ENCODE peak calls at places on chromosomes 16 and 17, in nine cellular contexts. One of them, this sample, is unnamed.

GRCh38 chr17:55769625-55770000 is 18.8 kb downstream of the PCTP start:
- DNase-seq in colonic mucosa: no peak
- DNase-seq in adipocyte: peak
- DNase-seq in stimulated activated CD4-positive, alpha-beta T cell treated with anti-CD3 and anti-CD28 coated beads, Interleukin-12 subunit alpha, Interleukin-12 subunit beta, amount 100 ng/mL, for 48 hours: no peak
- DNase-seq in NCI-H1930: no peak
- DNase-seq in activated CD4-positive, alpha-beta T cell treated with anti-CD3 and anti-CD28 coated beads, Interleukin-2, amount 50 U/mL, for 48 hours: no peak
- DNase-seq in NCI-H2029: no peak
- DNase-seq in EL: peak
- DNase-seq in stimulated activated CD8-positive, alpha-beta memory T cell treated with anti-CD3 and anti-CD28 coated beads, Interleukin-4, amount 100 ng/mL, for 4 hours: no peak
- DNase-seq in this sample: peak

GRCh38 chr17:72525225-72525988 is 404.6 kb downstream of the SOX9 start:
- DNase-seq in colonic mucosa: peak
- DNase-seq in NCI-H1930: no peak
- DNase-seq in activated CD4-positive, alpha-beta T cell treated with anti-CD3 and anti-CD28 coated beads, Interleukin-2, amount 50 U/mL, for 48 hours: no peak
- DNase-seq in stimulated activated CD4-positive, alpha-beta T cell treated with anti-CD3 and anti-CD28 coated beads, Interleukin-12 subunit alpha, Interleukin-12 subunit beta, amount 100 ng/mL, for 48 hours: no peak
- DNase-seq in stimulated activated CD8-positive, alpha-beta memory T cell treated with anti-CD3 and anti-CD28 coated beads, Interleukin-4, amount 100 ng/mL, for 4 hours: no peak
- DNase-seq in EL: no peak
- DNase-seq in adipocyte: no peak
- DNase-seq in NCI-H2029: no peak
- DNase-seq in this sample: no peak

GRCh38 chr17:55456307-55457240 is 34.9 kb upstream of the MMD start:
- DNase-seq in adipocyte: no peak
- DNase-seq in activated CD4-positive, alpha-beta T cell treated with anti-CD3 and anti-CD28 coated beads, Interleukin-2, amount 50 U/mL, for 48 hours: no peak
- DNase-seq in EL: no peak
- DNase-seq in NCI-H2029: no peak
- DNase-seq in stimulated activated CD8-positive, alpha-beta memory T cell treated with anti-CD3 and anti-CD28 coated beads, Interleukin-4, amount 100 ng/mL, for 4 hours: no peak
- DNase-seq in colonic mucosa: no peak
- DNase-seq in NCI-H1930: no peak
- DNase-seq in stimulated activated CD4-positive, alpha-beta T cell treated with anti-CD3 and anti-CD28 coated beads, Interleukin-12 subunit alpha, Interleukin-12 subunit beta, amount 100 ng/mL, for 48 hours: no peak
- DNase-seq in this sample: no peak

GRCh38 chr17:17343896-17344506 is 40.8 kb downstream of the NT5M start:
- DNase-seq in NCI-H1930: no peak
- DNase-seq in stimulated activated CD4-positive, alpha-beta T cell treated with anti-CD3 and anti-CD28 coated beads, Interleukin-12 subunit alpha, Interleukin-12 subunit beta, amount 100 ng/mL, for 48 hours: no peak
- DNase-seq in adipocyte: no peak
- DNase-seq in activated CD4-positive, alpha-beta T cell treated with anti-CD3 and anti-CD28 coated beads, Interleukin-2, amount 50 U/mL, for 48 hours: no peak
- DNase-seq in colonic mucosa: no peak
- DNase-seq in EL: no peak
- DNase-seq in stimulated activated CD8-positive, alpha-beta memory T cell treated with anti-CD3 and anti-CD28 coated beads, Interleukin-4, amount 100 ng/mL, for 4 hours: no peak
- DNase-seq in NCI-H2029: no peak
- DNase-seq in this sample: no peak

GRCh38 chr16:26569793-26570192 is 496.9 kb upstream of the C16orf82 start:
- DNase-seq in EL: no peak
- DNase-seq in stimulated activated CD8-positive, alpha-beta memory T cell treated with anti-CD3 and anti-CD28 coated beads, Interleukin-4, amount 100 ng/mL, for 4 hours: no peak
- DNase-seq in NCI-H1930: no peak
- DNase-seq in stimulated activated CD4-positive, alpha-beta T cell treated with anti-CD3 and anti-CD28 coated beads, Interleukin-12 subunit alpha, Interleukin-12 subunit beta, amount 100 ng/mL, for 48 hours: no peak
- DNase-seq in colonic mucosa: no peak
- DNase-seq in adipocyte: no peak
- DNase-seq in activated CD4-positive, alpha-beta T cell treated with anti-CD3 and anti-CD28 coated beads, Interleukin-2, amount 50 U/mL, for 48 hours: no peak
- DNase-seq in NCI-H2029: peak
- DNase-seq in this sample: no peak

GRCh38 chr16:600781-601180 is 10.9 kb downstream of the RAB40C start:
- DNase-seq in adipocyte: peak
- DNase-seq in NCI-H2029: no peak
- DNase-seq in EL: no peak
- DNase-seq in stimulated activated CD4-positive, alpha-beta T cell treated with anti-CD3 and anti-CD28 coated beads, Interleukin-12 subunit alpha, Interleukin-12 subunit beta, amount 100 ng/mL, for 48 hours: no peak
- DNase-seq in colonic mucosa: no peak
- DNase-seq in activated CD4-positive, alpha-beta T cell treated with anti-CD3 and anti-CD28 coated beads, Interleukin-2, amount 50 U/mL, for 48 hours: no peak
- DNase-seq in stimulated activated CD8-positive, alpha-beta memory T cell treated with anti-CD3 and anti-CD28 coated beads, Interleukin-4, amount 100 ng/mL, for 4 hours: no peak
- DNase-seq in NCI-H1930: no peak
- DNase-seq in this sample: no peak

GRCh38 chr17:32483451-32484019 is 3.3 kb upstream of the CDK5R1 start:
- DNase-seq in stimulated activated CD8-positive, alpha-beta memory T cell treated with anti-CD3 and anti-CD28 coated beads, Interleukin-4, amount 100 ng/mL, for 4 hours: no peak
- DNase-seq in NCI-H2029: peak
- DNase-seq in stimulated activated CD4-positive, alpha-beta T cell treated with anti-CD3 and anti-CD28 coated beads, Interleukin-12 subunit alpha, Interleukin-12 subunit beta, amount 100 ng/mL, for 48 hours: no peak
- DNase-seq in colonic mucosa: peak
- DNase-seq in NCI-H1930: peak
- DNase-seq in adipocyte: peak
- DNase-seq in activated CD4-positive, alpha-beta T cell treated with anti-CD3 and anti-CD28 coated beads, Interleukin-2, amount 50 U/mL, for 48 hours: peak
- DNase-seq in EL: peak
- DNase-seq in this sample: peak

GRCh38 chr16:569445-570254 is at the start of gene PIGQ:
- DNase-seq in EL: peak
- DNase-seq in stimulated activated CD4-positive, alpha-beta T cell treated with anti-CD3 and anti-CD28 coated beads, Interleukin-12 subunit alpha, Interleukin-12 subunit beta, amount 100 ng/mL, for 48 hours: peak
- DNase-seq in activated CD4-positive, alpha-beta T cell treated with anti-CD3 and anti-CD28 coated beads, Interleukin-2, amount 50 U/mL, for 48 hours: peak
- DNase-seq in stimulated activated CD8-positive, alpha-beta memory T cell treated with anti-CD3 and anti-CD28 coated beads, Interleukin-4, amount 100 ng/mL, for 4 hours: peak
- DNase-seq in NCI-H2029: no peak
- DNase-seq in NCI-H1930: no peak
- DNase-seq in adipocyte: peak
- DNase-seq in colonic mucosa: peak
- DNase-seq in this sample: peak

GRCh38 chr17:79965806-79966205 is 69.9 kb downstream of the TBC1D16 start:
- DNase-seq in NCI-H2029: peak
- DNase-seq in adipocyte: no peak
- DNase-seq in stimulated activated CD4-positive, alpha-beta T cell treated with anti-CD3 and anti-CD28 coated beads, Interleukin-12 subunit alpha, Interleukin-12 subunit beta, amount 100 ng/mL, for 48 hours: no peak
- DNase-seq in colonic mucosa: no peak
- DNase-seq in EL: no peak
- DNase-seq in NCI-H1930: no peak
- DNase-seq in stimulated activated CD8-positive, alpha-beta memory T cell treated with anti-CD3 and anti-CD28 coated beads, Interleukin-4, amount 100 ng/mL, for 4 hours: no peak
- DNase-seq in activated CD4-positive, alpha-beta T cell treated with anti-CD3 and anti-CD28 coated beads, Interleukin-2, amount 50 U/mL, for 48 hours: no peak
- DNase-seq in this sample: no peak

GRCh38 chr17:81650951-81651350 is 5.4 kb downstream of the PDE6G start:
- DNase-seq in stimulated activated CD4-positive, alpha-beta T cell treated with anti-CD3 and anti-CD28 coated beads, Interleukin-12 subunit alpha, Interleukin-12 subunit beta, amount 100 ng/mL, for 48 hours: no peak
- DNase-seq in NCI-H1930: no peak
- DNase-seq in colonic mucosa: no peak
- DNase-seq in NCI-H2029: no peak
- DNase-seq in stimulated activated CD8-positive, alpha-beta memory T cell treated with anti-CD3 and anti-CD28 coated beads, Interleukin-4, amount 100 ng/mL, for 4 hours: no peak
- DNase-seq in EL: no peak
- DNase-seq in adipocyte: no peak
- DNase-seq in activated CD4-positive, alpha-beta T cell treated with anti-CD3 and anti-CD28 coated beads, Interleukin-2, amount 50 U/mL, for 48 hours: no peak
- DNase-seq in this sample: no peak

GRCh38 chr16:82157836-82158235 is 12.2 kb downstream of the MPHOSPH6 start:
- DNase-seq in activated CD4-positive, alpha-beta T cell treated with anti-CD3 and anti-CD28 coated beads, Interleukin-2, amount 50 U/mL, for 48 hours: no peak
- DNase-seq in adipocyte: peak
- DNase-seq in NCI-H1930: no peak
- DNase-seq in stimulated activated CD4-positive, alpha-beta T cell treated with anti-CD3 and anti-CD28 coated beads, Interleukin-12 subunit alpha, Interleukin-12 subunit beta, amount 100 ng/mL, for 48 hours: no peak
- DNase-seq in NCI-H2029: no peak
- DNase-seq in stimulated activated CD8-positive, alpha-beta memory T cell treated with anti-CD3 and anti-CD28 coated beads, Interleukin-4, amount 100 ng/mL, for 4 hours: no peak
- DNase-seq in EL: no peak
- DNase-seq in colonic mucosa: no peak
- DNase-seq in this sample: no peak

GRCh38 chr16:87411375-87412271 is 19.5 kb downstream of the MAP1LC3B start:
- DNase-seq in NCI-H1930: no peak
- DNase-seq in NCI-H2029: no peak
- DNase-seq in adipocyte: no peak
- DNase-seq in EL: no peak
- DNase-seq in stimulated activated CD8-positive, alpha-beta memory T cell treated with anti-CD3 and anti-CD28 coated beads, Interleukin-4, amount 100 ng/mL, for 4 hours: no peak
- DNase-seq in activated CD4-positive, alpha-beta T cell treated with anti-CD3 and anti-CD28 coated beads, Interleukin-2, amount 50 U/mL, for 48 hours: no peak
- DNase-seq in colonic mucosa: no peak
- DNase-seq in stimulated activated CD4-positive, alpha-beta T cell treated with anti-CD3 and anti-CD28 coated beads, Interleukin-12 subunit alpha, Interleukin-12 subunit beta, amount 100 ng/mL, for 48 hours: no peak
- DNase-seq in this sample: no peak

GRCh38 chr16:6031102-6031501 is 933.5 kb upstream of the EEF2KMT start:
- DNase-seq in activated CD4-positive, alpha-beta T cell treated with anti-CD3 and anti-CD28 coated beads, Interleukin-2, amount 50 U/mL, for 48 hours: no peak
- DNase-seq in stimulated activated CD8-positive, alpha-beta memory T cell treated with anti-CD3 and anti-CD28 coated beads, Interleukin-4, amount 100 ng/mL, for 4 hours: no peak
- DNase-seq in adipocyte: no peak
- DNase-seq in colonic mucosa: no peak
- DNase-seq in EL: no peak
- DNase-seq in NCI-H2029: no peak
- DNase-seq in stimulated activated CD4-positive, alpha-beta T cell treated with anti-CD3 and anti-CD28 coated beads, Interleukin-12 subunit alpha, Interleukin-12 subunit beta, amount 100 ng/mL, for 48 hours: no peak
- DNase-seq in NCI-H1930: no peak
- DNase-seq in this sample: no peak

GRCh38 chr16:87336850-87337240 is 19.7 kb upstream of the C16orf95 start:
- DNase-seq in stimulated activated CD4-positive, alpha-beta T cell treated with anti-CD3 and anti-CD28 coated beads, Interleukin-12 subunit alpha, Interleukin-12 subunit beta, amount 100 ng/mL, for 48 hours: no peak
- DNase-seq in adipocyte: no peak
- DNase-seq in stimulated activated CD8-positive, alpha-beta memory T cell treated with anti-CD3 and anti-CD28 coated beads, Interleukin-4, amount 100 ng/mL, for 4 hours: no peak
- DNase-seq in activated CD4-positive, alpha-beta T cell treated with anti-CD3 and anti-CD28 coated beads, Interleukin-2, amount 50 U/mL, for 48 hours: no peak
- DNase-seq in NCI-H2029: no peak
- DNase-seq in colonic mucosa: no peak
- DNase-seq in EL: no peak
- DNase-seq in NCI-H1930: no peak
- DNase-seq in this sample: no peak

GRCh38 chr16:81335669-81336068 is 20.9 kb downstream of the GAN start:
- DNase-seq in activated CD4-positive, alpha-beta T cell treated with anti-CD3 and anti-CD28 coated beads, Interleukin-2, amount 50 U/mL, for 48 hours: peak
- DNase-seq in colonic mucosa: no peak
- DNase-seq in NCI-H1930: no peak
- DNase-seq in EL: no peak
- DNase-seq in adipocyte: no peak
- DNase-seq in stimulated activated CD4-positive, alpha-beta T cell treated with anti-CD3 and anti-CD28 coated beads, Interleukin-12 subunit alpha, Interleukin-12 subunit beta, amount 100 ng/mL, for 48 hours: peak
- DNase-seq in NCI-H2029: no peak
- DNase-seq in stimulated activated CD8-positive, alpha-beta memory T cell treated with anti-CD3 and anti-CD28 coated beads, Interleukin-4, amount 100 ng/mL, for 4 hours: no peak
- DNase-seq in this sample: no peak

GRCh38 chr16:57635266-57636097 is 7.1 kb downstream of the ADGRG1 start:
- DNase-seq in colonic mucosa: peak
- DNase-seq in stimulated activated CD4-positive, alpha-beta T cell treated with anti-CD3 and anti-CD28 coated beads, Interleukin-12 subunit alpha, Interleukin-12 subunit beta, amount 100 ng/mL, for 48 hours: no peak
- DNase-seq in stimulated activated CD8-positive, alpha-beta memory T cell treated with anti-CD3 and anti-CD28 coated beads, Interleukin-4, amount 100 ng/mL, for 4 hours: no peak
- DNase-seq in NCI-H2029: no peak
- DNase-seq in activated CD4-positive, alpha-beta T cell treated with anti-CD3 and anti-CD28 coated beads, Interleukin-2, amount 50 U/mL, for 48 hours: no peak
- DNase-seq in EL: no peak
- DNase-seq in NCI-H1930: no peak
- DNase-seq in adipocyte: no peak
- DNase-seq in this sample: no peak